ENCODE peak calls at places on chromosomes 6 and 20, in six cellular contexts. X is mammary epithelial cell, E is keratinocyte, O is GM23338, R is testis, F is tibial artery. B is an unnamed sample.

GRCh38 chr6:89034586-89035251 is 45.8 kb upstream of the PNRC1 start:
- DNase-seq in X (peak), E (peak), O (no peak), R (peak), F (no peak), B (no peak)

GRCh38 chr6:144583614-144583954 is 298.4 kb downstream of the UTRN start:
- DNase-seq in X (no peak), E (no peak), O (no peak), R (no peak), F (no peak), B (no peak)

GRCh38 chr6:64459411-64459810 is 823.8 kb downstream of the PHF3 start:
- DNase-seq in X (no peak), E (no peak), O (no peak), R (no peak), F (no peak), B (peak)

GRCh38 chr20:1776608-1777475 is 118.4 kb upstream of the SIRPA start:
- DNase-seq in X (peak), E (no peak), O (peak), R (peak), F (peak), B (peak)

GRCh38 chr6:155248021-155249001 is 15.5 kb upstream of the CLDN20 start:
- DNase-seq in X (peak), E (no peak), O (peak), R (peak), F (no peak), B (peak)

GRCh38 chr6:28980137-28980796 is 24.8 kb downstream of the ZNF311 start:
- DNase-seq in X (no peak), E (no peak), O (no peak), R (no peak), F (no peak), B (no peak)

GRCh38 chr6:14401181-14401745 is 283.7 kb downstream of the CD83 start:
- DNase-seq in X (no peak), E (no peak), O (no peak), R (no peak), F (no peak), B (no peak)

GRCh38 chr6:3119040-3119723 is 671 bp downstream of the BPHL start:
- DNase-seq in X (peak), E (no peak), O (no peak), R (peak), F (no peak), B (no peak)

GRCh38 chr6:35568967-35569606 is 56.4 kb upstream of the TULP1 start:
- DNase-seq in X (peak), E (no peak), O (peak), R (peak), F (peak), B (peak)

GRCh38 chr6:63097222-63097621 is 114.0 kb upstream of the FKBP1C start:
- DNase-seq in X (no peak), E (no peak), O (no peak), R (no peak), F (no peak), B (no peak)

GRCh38 chr20:37359836-37360235 is 13.9 kb downstream of the SRC start:
- DNase-seq in X (no peak), E (no peak), O (no peak), R (no peak), F (no peak), B (peak)

GRCh38 chr20:37357481-37358365 is 11.8 kb downstream of the SRC start:
- DNase-seq in X (no peak), E (no peak), O (no peak), R (no peak), F (peak), B (peak)

GRCh38 chr20:37359331-37359730 is 13.4 kb downstream of the SRC start:
- DNase-seq in X (no peak), E (no peak), O (no peak), R (no peak), F (no peak), B (peak)

GRCh38 chr20:37356961-37357371 is 11.0 kb downstream of the SRC start:
- DNase-seq in X (no peak), E (no peak), O (no peak), R (no peak), F (no peak), B (peak)

GRCh38 chr20:37358366-37359150 is 12.6 kb downstream of the SRC start:
- DNase-seq in X (peak), E (peak), O (no peak), R (no peak), F (peak), B (peak)
- H3K27ac ChIP-seq in X (peak), E (peak), O (peak), R (peak), F (peak), B (no peak)

GRCh38 chr6:33433001-33433559 is 13.2 kb downstream of the SYNGAP1 start:
- DNase-seq in X (no peak), E (no peak), O (peak), R (no peak), F (peak), B (peak)
- H3K4me3 ChIP-seq in X (no peak), E (no peak), O (peak), R (no peak), F (no peak), B (no peak)

DNA sequence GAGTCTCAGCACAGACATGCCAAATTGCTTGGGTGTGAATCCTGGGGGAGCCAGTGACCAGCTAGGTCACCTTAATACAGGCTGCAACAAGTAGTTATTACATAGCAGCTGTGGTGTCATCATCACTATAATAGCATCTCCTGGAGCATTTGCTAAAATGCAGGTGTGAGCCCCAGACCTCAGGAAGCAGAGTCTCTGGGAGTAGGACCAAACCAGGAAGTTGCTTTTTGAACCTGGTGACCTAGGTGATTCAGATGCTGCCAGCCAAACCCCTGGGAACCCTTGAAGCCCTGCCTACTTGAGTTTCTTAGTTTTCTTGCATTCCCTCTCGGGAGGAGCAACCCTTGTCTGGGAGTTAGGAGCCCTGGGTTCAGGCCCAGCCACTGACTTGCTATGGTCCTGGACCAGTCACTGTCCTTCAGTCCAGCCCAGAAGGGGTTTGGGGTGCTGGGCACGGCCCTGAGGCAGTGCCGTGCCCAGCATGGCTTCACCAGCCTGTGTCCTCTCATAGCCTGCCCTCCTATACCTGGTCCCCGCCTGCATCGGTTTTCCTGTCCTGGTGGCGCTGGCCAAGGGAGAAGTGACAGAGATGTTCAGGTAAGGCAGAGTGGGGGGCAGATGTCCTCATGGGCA is 39.3 kb upstream of the ID1 start:
- DNase-seq in X (peak), E (peak), O (no peak), R (no peak), F (no peak), B (no peak)
- H3K27ac ChIP-seq in X (peak), E (peak), O (peak), R (no peak), F (no peak), B (no peak)

GRCh38 chr6:94260755-94261154 is 841.4 kb upstream of the EPHA7 start:
- DNase-seq in X (no peak), E (no peak), O (no peak), R (no peak), F (no peak), B (no peak)
- H3K4me3 ChIP-seq in X (no peak), E (no peak), O (no peak), R (no peak), F (no peak), B (no peak)

GRCh38 chr20:53804920-53805894 is 211.6 kb upstream of the ZNF217 start:
- DNase-seq in X (peak), E (no peak), O (no peak), R (no peak), F (no peak), B (no peak)

GRCh38 chr20:53800418-53800817 is 206.8 kb upstream of the ZNF217 start:
- DNase-seq in X (no peak), E (no peak), O (no peak), R (no peak), F (no peak), B (no peak)

GRCh38 chr20:53800883-53801604 is 207.4 kb upstream of the ZNF217 start:
- DNase-seq in X (no peak), E (no peak), O (no peak), R (no peak), F (no peak), B (peak)

GRCh38 chr20:53803492-53804155 is 210.0 kb upstream of the ZNF217 start:
- DNase-seq in X (no peak), E (no peak), O (no peak), R (no peak), F (no peak), B (no peak)

DNA sequence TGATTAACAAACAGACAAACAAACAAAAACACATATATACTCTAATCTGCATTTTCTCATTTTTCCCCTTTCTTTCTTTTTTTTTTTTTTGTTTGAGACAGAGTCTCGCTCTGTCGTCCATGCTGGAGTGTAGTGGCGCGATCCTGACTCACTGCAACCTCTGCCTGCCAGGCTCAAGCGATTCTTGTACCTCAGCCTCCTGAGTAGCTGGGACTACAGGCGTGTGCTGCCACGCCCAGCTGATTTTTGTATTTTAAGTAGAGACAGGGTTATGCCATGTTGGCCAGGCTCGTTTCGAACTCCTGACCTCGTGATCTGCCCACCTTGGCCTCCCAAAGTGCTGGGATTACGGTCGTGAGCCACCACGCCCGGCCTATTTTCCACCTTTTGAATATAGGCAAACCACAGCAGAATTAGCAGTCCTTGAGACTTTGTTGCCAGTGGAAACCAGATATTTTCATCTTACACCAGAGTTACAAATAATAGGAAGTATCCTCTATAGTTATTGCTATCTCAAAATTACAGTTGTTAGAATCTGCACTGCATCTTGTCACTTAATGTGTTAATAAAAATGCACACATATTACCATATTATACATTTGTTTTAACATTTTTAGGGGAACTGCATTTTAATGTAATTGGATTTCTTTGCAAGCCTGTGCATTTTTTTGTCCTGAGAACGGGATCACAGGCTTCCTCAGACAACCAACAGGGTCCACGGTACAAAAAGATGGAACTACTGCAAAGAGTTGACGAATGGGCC is 208.2 kb upstream of the ZNF217 start:
- DNase-seq in X (no peak), E (no peak), O (no peak), R (no peak), F (no peak), B (no peak)
- H3K27ac ChIP-seq in X (no peak), E (peak), O (no peak), R (no peak), F (no peak), B (no peak)

GRCh38 chr20:64047046-64047389 is 2.4 kb downstream of the SOX18 start:
- DNase-seq in X (no peak), E (no peak), O (no peak), R (no peak), F (no peak), B (no peak)

GRCh38 chr20:64043768-64044167 is 5.7 kb downstream of the SOX18 start:
- DNase-seq in X (no peak), E (no peak), O (no peak), R (no peak), F (no peak), B (no peak)

GRCh38 chr20:64041781-64042771 is 6.1 kb downstream of the C20orf204 start:
- DNase-seq in X (no peak), E (no peak), O (peak), R (no peak), F (no peak), B (no peak)

GRCh38 chr20:64045346-64046011 is 4.0 kb downstream of the SOX18 start:
- DNase-seq in X (no peak), E (no peak), O (peak), R (no peak), F (no peak), B (peak)

GRCh38 chr20:64044484-64045247 is 4.8 kb downstream of the SOX18 start:
- DNase-seq in X (peak), E (no peak), O (no peak), R (no peak), F (no peak), B (peak)
- H3K4me3 ChIP-seq in X (no peak), E (no peak), O (no peak), R (no peak), F (no peak), B (no peak)

B was measured in endodermal cell.